ENCODE peak calls at places on chromosomes 13 and 19, in six cellular contexts. E is upper lobe of right lung; T is CD4-positive, alpha-beta memory T cell; J is mesenchymal stem cell; G is ovary; Y is fibroblast of lung. F is an unnamed sample.

GRCh38 chr13:101919541-101920306 is 467.2 kb downstream of the ITGBL1 start:
- DNase-seq in T (no peak), J (peak; percentile 42), G (no peak), E (no peak), Y (peak; percentile 35), F (peak; percentile 6)

GRCh38 chr13:98927954-98928927 is 49.6 kb downstream of the DOCK9 start:
- DNase-seq in T (no peak), J (no peak), E (no peak), Y (peak; percentile 70), G (no peak), F (no peak)

GRCh38 chr13:23472189-23472588 is 38.7 kb upstream of the SACS start:
- DNase-seq in G (no peak), Y (peak; percentile 18), T (no peak), J (no peak), E (no peak), F (no peak)

GRCh38 chr13:51829236-51829899 is 15.6 kb downstream of the TMEM272 start:
- DNase-seq in Y (no peak), G (no peak), J (no peak), T (no peak), E (no peak), F (no peak)

GRCh38 chr19:47369923-47370625 is 21.0 kb downstream of the DHX34 start:
- DNase-seq in G (no peak), J (peak; percentile 65), T (no peak), Y (peak; percentile 63), E (no peak), F (no peak)

GRCh38 chr13:44930907-44931676 is 58.2 kb downstream of the NUFIP1 start:
- DNase-seq in T (no peak), E (no peak), G (no peak), Y (peak; percentile 54), J (peak; percentile 62), F (no peak)

GRCh38 chr19:45128806-45129205 is 32.0 kb downstream of the NKPD1 start:
- DNase-seq in J (no peak), T (no peak), E (no peak), Y (no peak), G (no peak), F (no peak)

GRCh38 chr19:41409288-41409687 is 11.7 kb downstream of the BCKDHA start:
- DNase-seq in Y (peak; percentile 59), E (no peak), G (no peak), T (no peak), J (peak; percentile 34), F (peak; percentile 86)

GRCh38 chr13:44853641-44854040 is 135.6 kb downstream of the NUFIP1 start:
- DNase-seq in G (no peak), T (no peak), J (no peak), Y (no peak), E (no peak), F (peak; percentile 54)

GRCh38 chr13:112244495-112245177 is 131.5 kb upstream of the SPACA7 start:
- DNase-seq in J (no peak), T (no peak), E (peak; percentile 56), G (no peak), Y (no peak), F (no peak)

GRCh38 chr13:29954082-29955043 is 103.9 kb upstream of the UBL3 start:
- DNase-seq in T (peak; percentile 64), E (no peak), Y (no peak), G (no peak), J (no peak), F (peak; percentile 56)

GRCh38 chr19:57334191-57334590 is 13.9 kb downstream of the ZNF543 start:
- DNase-seq in Y (no peak), G (no peak), J (peak; percentile 25), E (no peak), T (no peak), F (no peak)

GRCh38 chr19:31114585-31114984 is 234.7 kb downstream of the TSHZ3 start:
- DNase-seq in J (peak; percentile 59), G (no peak), E (no peak), T (no peak), Y (peak; percentile 49), F (no peak)

GRCh38 chr19:29216021-29216420 is 3.1 kb upstream of the UQCRFS1 start:
- DNase-seq in E (no peak), Y (no peak), G (no peak), J (no peak), T (no peak), F (no peak)

GRCh38 chr13:80753951-80754350 is 413.0 kb upstream of the SPRY2 start:
- DNase-seq in Y (no peak), T (no peak), E (no peak), G (no peak), J (peak; percentile 32), F (no peak)

GRCh38 chr19:41308450-41309224 is 1.3 kb upstream of the CCDC97 start:
- DNase-seq in Y (peak; percentile 74), G (peak; percentile 97), E (peak; percentile 93), J (peak; percentile 94), T (peak; percentile 87), F (peak; percentile 94)

GRCh38 chr13:71017607-71018006 is 849.4 kb downstream of the DACH1 start:
- DNase-seq in Y (no peak), G (no peak), J (no peak), T (no peak), E (no peak), F (no peak)

GRCh38 chr13:32314968-32315254 is 252 bp downstream of the ZAR1L start:
- DNase-seq in Y (peak; percentile 67), J (peak; percentile 57), E (no peak), T (peak; percentile 70), G (no peak), F (peak; percentile 33)

GRCh38 chr13:80083516-80084085 is 257.3 kb downstream of the SPRY2 start:
- DNase-seq in T (no peak), G (no peak), Y (peak; percentile 71), E (no peak), J (peak; percentile 79), F (peak; percentile 32)

GRCh38 chr19:9474975-9475374 is 23.4 kb downstream of the ZNF560 start:
- DNase-seq in T (no peak), E (no peak), Y (no peak), G (no peak), J (no peak), F (no peak)

GRCh38 chr13:110339975-110340550 is 33.0 kb downstream of the COL4A2 start:
- DNase-seq in Y (no peak), G (no peak), E (peak; percentile 32), J (no peak), T (no peak), F (no peak)

GRCh38 chr13:110336681-110337080 is 29.6 kb downstream of the COL4A2 start:
- DNase-seq in T (no peak), E (no peak), J (peak; percentile 81), Y (no peak), G (no peak), F (peak; percentile 0)

GRCh38 chr13:110339263-110339662 is 32.2 kb downstream of the COL4A2 start:
- DNase-seq in T (no peak), Y (no peak), E (peak; percentile 16), J (no peak), G (no peak), F (no peak)

GRCh38 chr13:110337287-110337686 is 30.2 kb downstream of the COL4A2 start:
- DNase-seq in Y (no peak), G (no peak), T (no peak), J (no peak), E (peak; percentile 39), F (peak; percentile 2)

DNA sequence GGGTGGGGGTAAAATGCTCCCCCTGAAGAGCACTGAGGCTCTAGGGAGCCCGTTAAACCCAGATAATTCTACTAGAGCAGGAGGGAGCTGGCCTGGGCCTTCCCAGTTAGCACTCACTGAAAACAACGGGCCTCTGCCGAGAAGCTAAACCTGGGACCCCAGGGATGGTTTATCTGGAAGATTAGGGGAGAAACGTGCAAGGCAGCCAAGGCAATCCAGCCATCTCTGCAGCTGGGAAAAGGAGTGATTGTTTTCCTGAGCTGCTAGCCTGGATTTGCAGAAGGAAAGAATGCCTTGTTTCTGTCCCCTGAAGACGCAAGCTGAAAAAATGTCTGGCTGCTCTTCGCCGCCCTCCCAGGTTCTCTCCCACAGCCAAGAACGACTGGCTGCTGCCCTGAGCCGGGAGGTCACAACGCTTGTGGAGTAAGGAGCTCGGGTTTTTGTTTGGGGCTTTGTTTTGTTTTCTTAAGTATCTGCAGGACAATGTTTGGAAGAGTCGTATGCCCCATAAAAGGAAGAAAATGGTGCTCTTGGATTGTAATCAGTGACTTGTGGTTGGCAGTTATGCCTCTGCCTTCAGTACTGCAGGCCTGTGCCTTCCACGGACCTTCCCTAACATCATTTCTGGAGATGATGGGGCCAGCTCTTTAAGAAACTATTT is 31.5 kb downstream of the COL4A2 start:
- DNase-seq in Y (peak; percentile 91), J (peak; percentile 91), E (peak; percentile 28), T (no peak), G (peak; percentile 80), F (peak; percentile 53)
- H3K4me1 ChIP-seq in Y (peaks cover 41% of the 10 kb centered on the region), J (peaks cover 47% of the 10 kb centered on the region), E (peaks cover 43% of the 10 kb centered on the region), T (peaks cover 14% of the 10 kb centered on the region), G (peaks cover 25% of the 10 kb centered on the region), F (peaks cover 66% of the 10 kb centered on the region)

DNA sequence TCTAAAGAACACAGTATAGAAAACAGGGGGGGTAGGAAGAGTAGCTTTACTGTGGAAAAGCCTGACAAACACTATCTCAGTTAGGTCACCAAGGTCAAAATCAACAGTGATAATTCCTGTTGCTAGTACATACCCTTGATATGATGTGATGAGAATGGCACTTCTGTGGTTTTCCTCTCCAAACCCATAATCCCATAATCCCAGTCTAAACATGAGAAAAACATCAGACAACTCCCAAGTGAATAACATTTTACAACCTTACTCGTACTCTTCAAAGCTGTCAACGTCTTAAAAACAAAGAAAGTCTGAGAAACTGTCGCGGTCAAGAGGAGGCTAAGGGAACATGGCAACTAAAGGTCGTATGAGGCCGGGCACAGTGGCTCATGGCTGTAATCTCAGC is 137.6 kb downstream of the FOXO1 start:
- DNase-seq in Y (no peak), G (no peak), T (no peak), J (peak; percentile 7), E (no peak), F (no peak)
- H3K36me3 ChIP-seq in Y (no peaks in the 10 kb centered on the region), G (no peaks in the 10 kb centered on the region), T (no peaks in the 10 kb centered on the region), J (no peaks in the 10 kb centered on the region), E (no peaks in the 10 kb centered on the region), F (no peaks in the 10 kb centered on the region)

DNA sequence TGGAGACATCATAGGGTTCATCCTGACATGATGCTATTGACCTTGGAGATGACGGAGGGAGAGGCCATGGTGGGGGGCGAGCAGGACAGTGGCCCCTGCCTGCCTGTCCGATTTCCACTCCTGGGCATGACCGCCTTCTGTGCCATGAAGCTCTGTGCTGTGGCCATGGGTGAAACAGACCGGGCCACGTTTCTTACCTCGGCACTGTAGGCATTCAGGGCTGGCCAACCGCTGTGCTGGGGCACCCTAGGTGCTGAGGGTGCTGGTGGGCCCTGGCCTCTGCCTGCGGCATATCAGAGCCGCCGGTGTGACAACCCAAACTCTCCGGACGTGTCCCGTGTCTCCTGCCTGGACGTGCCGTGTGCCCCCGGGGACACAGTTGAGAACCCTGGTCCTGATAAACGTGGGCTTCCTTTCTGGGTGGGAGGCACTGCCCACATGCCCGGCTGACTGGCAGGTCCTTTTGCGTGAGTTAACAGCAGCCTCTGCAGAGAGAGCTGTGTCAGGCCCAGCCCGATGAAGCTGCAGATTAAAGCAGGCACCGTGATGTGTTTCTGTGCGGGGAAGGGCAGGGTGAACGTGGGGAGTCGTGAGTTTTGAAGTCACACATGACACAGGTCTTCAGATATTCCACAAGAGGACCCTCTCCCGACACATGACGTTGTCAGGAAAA is 46.5 kb downstream of the TMEM255B start:
- DNase-seq in T (no peak), Y (no peak), E (no peak), G (peak; percentile 31), J (no peak), F (no peak)
- H3K27me3 ChIP-seq in T (no peaks in the 10 kb centered on the region), Y (no peaks in the 10 kb centered on the region), E (no peaks in the 10 kb centered on the region), G (no peaks in the 10 kb centered on the region), J (peaks cover 3% of the 10 kb centered on the region), F (no peaks in the 10 kb centered on the region)

DNA sequence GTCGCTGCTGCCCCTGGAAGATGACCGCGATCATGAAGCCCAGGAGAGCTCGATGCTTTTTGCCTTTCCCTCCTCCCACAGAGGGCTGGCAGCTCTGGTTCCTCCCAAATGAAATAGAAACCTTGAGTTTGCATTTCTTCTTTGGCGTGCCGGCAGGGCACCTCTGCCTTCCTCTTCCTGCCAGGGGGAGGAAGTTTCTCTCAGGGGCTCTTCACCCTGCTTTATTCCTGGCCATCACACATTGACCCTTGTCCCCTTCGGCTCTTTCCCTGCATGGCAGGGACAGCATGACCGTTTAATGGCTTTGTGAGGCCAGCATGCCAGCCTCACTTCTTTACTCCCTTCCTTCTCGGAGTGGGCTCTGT is 47.9 kb downstream of the ACTN4 start:
- DNase-seq in E (peak; percentile 54), Y (no peak), T (no peak), J (no peak), G (no peak), F (no peak)
- H3K4me1 ChIP-seq in E (peaks cover 87% of the 10 kb centered on the region), Y (peaks cover 24% of the 10 kb centered on the region), T (peaks cover 88% of the 10 kb centered on the region), J (peaks cover 68% of the 10 kb centered on the region), G (peaks cover 25% of the 10 kb centered on the region), F (peaks cover 74% of the 10 kb centered on the region)